ENCODE peak calls at places on chromosomes 5 and 9, in eight cellular contexts. W is body of pancreas; Z is hepatocyte; Y is upper lobe of right lung; J is pancreas; F is left ventricle myocardium inferior; E is CD8-positive, alpha-beta T cell; I is heart left ventricle. O is an unnamed sample.

GRCh38 chr5:154397652-154398406 is 48.0 kb upstream of the SAP30L start:
- DNase-seq in F (no peak), J (peak), E (no peak), Z (no peak), I (peak), W (peak), Y (no peak), O (no peak)

GRCh38 chr5:32092938-32093812 is 80.9 kb downstream of the GOLPH3 start:
- DNase-seq in J (peak), I (peak), Y (no peak), Z (peak), E (peak), W (peak), F (no peak), O (peak)

GRCh38 chr9:136644593-136645342 is 17.9 kb upstream of the EGFL7 start:
- DNase-seq in F (peak), W (peak), I (peak), Y (peak), Z (peak), E (peak), J (peak), O (peak)

GRCh38 chr5:179230061-179230461 is 115.2 kb downstream of the ADAMTS2 start:
- DNase-seq in F (no peak), Z (no peak), E (no peak), W (no peak), J (no peak), I (no peak), Y (peak), O (no peak)

GRCh38 chr5:57896596-57896995 is 414.0 kb upstream of the ACTBL2 start:
- DNase-seq in I (no peak), J (no peak), F (no peak), Y (no peak), Z (no peak), W (no peak), E (no peak), O (no peak)

GRCh38 chr5:39137391-39138181 is 63.4 kb upstream of the RICTOR start:
- DNase-seq in E (no peak), Z (no peak), W (no peak), J (no peak), F (no peak), I (no peak), Y (no peak), O (no peak)

GRCh38 chr5:66653380-66653779 is 57.2 kb downstream of the MAST4 start:
- DNase-seq in J (no peak), W (no peak), Y (no peak), I (no peak), F (no peak), E (no peak), Z (peak), O (no peak)

GRCh38 chr9:21314152-21314551 is 9.0 kb upstream of the IFNA5 start:
- DNase-seq in W (no peak), Y (no peak), I (no peak), J (no peak), F (no peak), Z (no peak), E (no peak), O (no peak)

GRCh38 chr5:33332804-33333203 is 108.0 kb upstream of the TARS1 start:
- DNase-seq in E (no peak), I (no peak), J (no peak), Z (no peak), W (no peak), F (no peak), Y (no peak), O (no peak)

GRCh38 chr9:129626944-129627297 is 958 bp downstream of the NTMT1 start:
- DNase-seq in I (no peak), E (no peak), J (no peak), Z (no peak), W (no peak), Y (no peak), F (no peak), O (no peak)

GRCh38 chr5:107652839-107653607 is 17.7 kb downstream of the EFNA5 start:
- DNase-seq in F (no peak), J (no peak), Z (peak), Y (no peak), W (no peak), I (no peak), E (no peak), O (no peak)

GRCh38 chr9:129570450-129571297 is 50.2 kb downstream of the C9orf50 start:
- DNase-seq in I (peak), Z (peak), E (no peak), J (peak), W (peak), Y (no peak), F (peak), O (no peak)

GRCh38 chr5:139382781-139383180 is 316 bp downstream of the SLC23A1 start:
- DNase-seq in J (no peak), Y (peak), F (no peak), E (no peak), Z (no peak), W (no peak), I (no peak), O (no peak)

GRCh38 chr9:124286292-124286931 is 28.7 kb downstream of the NEK6 start:
- DNase-seq in E (peak), F (no peak), Y (peak), W (peak), I (no peak), Z (peak), J (no peak), O (no peak)

GRCh38 chr9:124284237-124284831 is 26.6 kb downstream of the NEK6 start:
- DNase-seq in E (no peak), Y (no peak), Z (peak), I (peak), W (peak), J (no peak), F (peak), O (no peak)

GRCh38 chr9:124285903-124286291 is 28.1 kb downstream of the NEK6 start:
- DNase-seq in I (peak), F (peak), E (peak), W (peak), Z (peak), Y (peak), J (no peak), O (peak)

GRCh38 chr9:124284940-124285441 is 27.2 kb downstream of the NEK6 start:
- DNase-seq in W (peak), E (no peak), Y (no peak), J (no peak), I (no peak), F (peak), Z (no peak), O (peak)

DNA sequence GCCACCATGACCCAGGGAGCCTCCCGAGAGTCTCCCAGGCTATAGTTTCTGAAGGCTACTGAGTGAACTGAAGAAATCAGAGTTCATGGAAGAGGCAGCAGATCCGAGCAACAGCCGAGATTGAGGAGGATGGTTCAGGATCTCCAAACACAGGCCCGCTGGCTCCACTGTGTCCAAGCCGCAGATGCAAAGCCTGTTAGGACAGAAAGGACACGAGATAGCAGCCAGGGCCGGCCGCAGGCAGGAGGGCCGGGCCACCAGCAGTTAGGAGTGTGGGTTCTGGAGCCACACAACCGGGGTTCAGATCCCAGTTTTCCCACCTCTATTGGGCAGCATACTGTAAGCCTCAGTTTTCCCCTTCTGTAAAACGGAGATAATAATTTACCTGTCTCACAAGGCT is 27.7 kb downstream of the NEK6 start:
- DNase-seq in E (no peak), F (no peak), W (no peak), J (no peak), Y (no peak), Z (no peak), I (no peak), O (no peak)
- H3K27ac ChIP-seq in E (no peak), F (peak), W (peak), J (peak), Y (peak), Z (peak), I (peak), O (peak)

GRCh38 chr5:98454407-98454806 is 319.1 kb upstream of the RGMB start:
- DNase-seq in I (no peak), Z (no peak), W (no peak), Y (no peak), E (no peak), J (no peak), F (no peak), O (no peak)
- H3K27ac ChIP-seq in I (no peak), Z (no peak), W (no peak), Y (no peak), E (no peak), J (no peak), F (no peak), O (no peak)

DNA sequence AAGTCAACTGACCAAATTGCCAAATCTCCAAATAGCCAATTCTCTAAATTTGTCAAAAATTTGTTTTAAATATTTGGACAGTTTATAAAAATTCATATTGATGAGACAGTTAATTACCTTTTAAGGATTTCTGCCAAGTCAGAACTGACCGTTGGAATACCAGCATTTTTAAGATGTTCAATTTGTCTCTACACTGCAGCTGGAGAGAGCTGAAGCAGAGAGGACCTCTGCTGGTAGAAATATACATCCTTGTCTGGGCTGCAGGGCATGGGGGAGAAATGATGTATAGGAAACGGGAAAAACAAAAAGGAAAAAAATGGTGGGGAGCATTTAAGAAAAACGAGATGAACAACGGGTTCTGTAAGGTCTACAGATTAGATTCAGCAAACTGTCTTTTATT is 16.8 kb downstream of the NR6A1 start:
- DNase-seq in Z (no peak), F (no peak), I (no peak), E (no peak), W (no peak), Y (no peak), J (no peak), O (peak)
- H3K27ac ChIP-seq in Z (no peak), F (no peak), I (no peak), E (no peak), W (peak), Y (no peak), J (no peak), O (no peak)

GRCh38 chr9:138063033-138063432 is 185.5 kb downstream of the CACNA1B start:
- DNase-seq in J (no peak), I (no peak), Y (peak), Z (no peak), W (no peak), E (no peak), F (no peak), O (no peak)
- H3K27ac ChIP-seq in J (no peak), I (no peak), Y (no peak), Z (no peak), W (no peak), E (no peak), F (no peak), O (no peak)

GRCh38 chr5:142660196-142660595 is 25.7 kb downstream of the FGF1 start:
- DNase-seq in J (no peak), E (no peak), W (no peak), Y (no peak), F (no peak), I (no peak), Z (no peak), O (no peak)

GRCh38 chr5:142659405-142659804 is 26.5 kb downstream of the FGF1 start:
- DNase-seq in J (no peak), F (no peak), E (no peak), Z (no peak), Y (no peak), I (no peak), W (no peak), O (no peak)

GRCh38 chr5:142658278-142658677 is 27.6 kb downstream of the FGF1 start:
- DNase-seq in Y (no peak), J (no peak), Z (no peak), I (no peak), W (no peak), F (no peak), E (no peak), O (no peak)

GRCh38 chr5:142655339-142656267 is 30.3 kb downstream of the FGF1 start:
- DNase-seq in J (peak), E (peak), W (peak), Y (peak), I (peak), F (peak), Z (peak), O (peak)

GRCh38 chr5:142657446-142657845 is 28.4 kb downstream of the FGF1 start:
- DNase-seq in I (no peak), Z (no peak), F (no peak), W (no peak), E (no peak), Y (no peak), J (no peak), O (no peak)
- H3K27ac ChIP-seq in I (no peak), Z (no peak), F (no peak), W (no peak), E (no peak), Y (no peak), J (no peak), O (peak)

GRCh38 chr5:55502759-55503158 is 32.0 kb downstream of the PLPP1 start:
- DNase-seq in W (no peak), F (no peak), Y (no peak), Z (no peak), I (no peak), E (no peak), J (no peak), O (no peak)
- H3K27ac ChIP-seq in W (peak), F (no peak), Y (no peak), Z (no peak), I (no peak), E (no peak), J (peak), O (no peak)

GRCh38 chr9:36598281-36598680 is 25.6 kb downstream of the MELK start:
- DNase-seq in F (no peak), W (no peak), Y (no peak), I (no peak), J (no peak), E (no peak), Z (no peak), O (no peak)
- H3K27ac ChIP-seq in F (no peak), W (no peak), Y (no peak), I (no peak), J (no peak), E (no peak), Z (no peak), O (no peak)

DNA sequence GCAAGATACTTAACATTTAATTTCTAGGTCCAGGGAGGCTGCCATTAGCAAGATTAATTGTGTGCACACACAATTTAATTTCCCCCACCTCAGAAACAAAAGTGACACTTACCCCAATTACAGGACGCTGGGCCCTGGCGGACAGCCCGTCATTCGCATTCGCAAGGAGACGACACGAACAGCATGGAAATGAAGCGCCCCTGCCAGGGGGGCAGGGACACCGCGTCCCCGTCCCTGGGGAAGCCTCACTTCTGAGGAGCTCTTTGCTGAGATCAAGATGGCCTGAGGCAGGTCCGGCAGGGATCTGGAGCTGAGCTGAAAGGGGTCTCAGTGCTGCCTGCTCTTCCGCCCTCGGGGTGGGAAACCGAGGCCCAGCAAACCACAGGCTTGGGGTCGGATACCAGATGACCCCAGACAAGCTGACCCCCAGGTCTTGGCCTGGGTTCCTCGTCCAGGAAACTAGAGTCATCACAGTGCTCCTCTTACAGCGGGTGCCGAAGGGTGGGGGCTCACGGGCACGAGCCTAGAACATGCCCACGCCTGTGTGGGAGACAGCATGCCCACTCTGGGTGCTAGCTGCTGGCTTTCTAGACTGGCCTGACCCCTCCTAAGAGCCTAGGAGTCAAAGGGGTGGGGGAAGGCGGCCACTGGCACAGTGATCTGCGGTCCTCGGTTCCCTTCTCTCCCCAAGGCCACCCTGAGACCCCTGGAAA is 103.2 kb downstream of the VAV2 start:
- DNase-seq in F (no peak), W (no peak), J (no peak), Y (no peak), I (no peak), Z (no peak), E (no peak), O (peak)
- H3K27ac ChIP-seq in F (no peak), W (peak), J (peak), Y (no peak), I (no peak), Z (peak), E (no peak), O (no peak)

DNA sequence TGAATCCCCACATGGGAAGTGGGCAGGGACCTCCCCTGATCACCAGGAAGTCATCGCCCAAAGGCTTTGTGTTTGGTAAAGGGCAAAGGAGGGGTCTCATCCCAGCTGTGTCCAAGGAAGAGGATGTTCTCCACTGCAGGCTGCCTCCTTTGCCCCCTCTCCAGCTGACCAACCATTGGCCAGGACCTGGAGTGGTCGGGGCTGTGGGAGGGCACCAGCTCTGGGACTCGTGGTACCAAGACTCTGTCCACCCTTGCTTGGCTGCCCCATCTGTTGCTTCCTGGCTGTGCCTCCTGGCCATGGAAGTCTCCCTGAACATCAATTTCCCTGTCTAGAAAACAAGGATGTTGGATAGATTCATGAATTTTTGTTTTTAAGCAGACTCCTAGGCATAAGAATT is 34.1 kb downstream of the COL15A1 start:
- DNase-seq in J (no peak), I (no peak), F (no peak), Z (no peak), Y (no peak), W (no peak), E (no peak), O (no peak)
- H3K27ac ChIP-seq in J (peak), I (peak), F (peak), Z (no peak), Y (peak), W (peak), E (no peak), O (no peak)

O was measured in substantia nigra.